ENCODE peak calls at places on chromosomes 16 and 17, in four cellular contexts. Y, M, H and O are unnamed samples.

GRCh38 chr16:27401768-27402568 is at the start of gene IL21R:
- DNase-seq in Y (peak), M (peak), H (peak), O (peak)

GRCh38 chr16:86768999-86769398 is 190.7 kb downstream of the FOXL1 start:
- DNase-seq in Y (no peak), M (peak), H (peak), O (no peak)

GRCh38 chr16:85490971-85491771 is 122.0 kb upstream of the GSE1 start:
- DNase-seq in Y (no peak), M (no peak), H (peak), O (no peak)

GRCh38 chr17:49387374-49388289 is 25.6 kb upstream of the ZNF652 start:
- DNase-seq in Y (no peak), M (no peak), H (no peak), O (no peak)

GRCh38 chr16:61146429-61146828 is 889.8 kb downstream of the CDH8 start:
- DNase-seq in Y (no peak), M (no peak), H (no peak), O (no peak)

GRCh38 chr16:75320435-75320834 is 69.0 kb upstream of the BCAR1 start:
- DNase-seq in Y (peak), M (no peak), H (no peak), O (no peak)

GRCh38 chr16:86171329-86171728 is 272.4 kb downstream of the IRF8 start:
- DNase-seq in Y (no peak), M (peak), H (peak), O (no peak)

GRCh38 chr16:77213542-77214108 is 14.4 kb downstream of the SYCE1L start:
- DNase-seq in Y (peak), M (peak), H (no peak), O (peak)

GRCh38 chr17:49074851-49075540 is 57.6 kb upstream of the B4GALNT2 start:
- DNase-seq in Y (no peak), M (no peak), H (no peak), O (no peak)

GRCh38 chr17:41559548-41559947 is 12.3 kb downstream of the KRT9 start:
- DNase-seq in Y (no peak), M (peak), H (no peak), O (no peak)

GRCh38 chr16:27847030-27847550 is 216.4 kb downstream of the GSG1L start:
- DNase-seq in Y (no peak), M (no peak), H (no peak), O (peak)

GRCh38 chr16:81473561-81473960 is 29.0 kb downstream of the CMIP start:
- DNase-seq in Y (peak), M (peak), H (no peak), O (no peak)

GRCh38 chr17:64781810-64782555 is 119.9 kb upstream of the SMURF2 start:
- DNase-seq in Y (no peak), M (no peak), H (no peak), O (no peak)

GRCh38 chr16:11869657-11870228 is 18.4 kb upstream of the RSL1D1 start:
- DNase-seq in Y (no peak), M (no peak), H (no peak), O (no peak)

GRCh38 chr16:15608398-15609285 is 34.3 kb downstream of the MARF1 start:
- DNase-seq in Y (no peak), M (peak), H (no peak), O (no peak)

GRCh38 chr17:45972531-45972930 is 26.5 kb upstream of the STH start:
- DNase-seq in Y (no peak), M (no peak), H (no peak), O (no peak)

GRCh38 chr16:2842340-2843000 is 12.4 kb downstream of the ZG16B start:
- DNase-seq in Y (peak), M (no peak), H (peak), O (no peak)

GRCh38 chr17:77433385-77434135 is 292.8 kb downstream of the SEC14L1 start:
- DNase-seq in Y (peak), M (peak), H (no peak), O (no peak)

GRCh38 chr17:63439682-63440081 is 6.4 kb downstream of the CYB561 start:
- DNase-seq in Y (no peak), M (peak), H (no peak), O (peak)

GRCh38 chr17:57597531-57598453 is 147.3 kb downstream of the CCDC182 start:
- DNase-seq in Y (peak), M (peak), H (peak), O (peak)

GRCh38 chr16:66882702-66883101 is 2.4 kb downstream of the PDP2 start:
- DNase-seq in Y (no peak), M (no peak), H (no peak), O (no peak)

GRCh38 chr16:30472328-30472942 is at the start of gene ITGAL:
- DNase-seq in Y (peak), M (no peak), H (peak), O (no peak)

GRCh38 chr16:81715358-81716196 is 63.5 kb upstream of the PLCG2 start:
- DNase-seq in Y (no peak), M (no peak), H (no peak), O (no peak)

GRCh38 chr16:89621698-89622409 is 8.4 kb downstream of the DPEP1 start:
- DNase-seq in Y (no peak), M (no peak), H (no peak), O (no peak)

GRCh38 chr16:84914273-84914672 is 94.5 kb downstream of the CRISPLD2 start:
- DNase-seq in Y (peak), M (no peak), H (no peak), O (no peak)

GRCh38 chr17:34168989-34169388 is 86.1 kb upstream of the CCL2 start:
- DNase-seq in Y (no peak), M (peak), H (no peak), O (no peak)

GRCh38 chr16:85573696-85574641 is 39.2 kb upstream of the GSE1 start:
- DNase-seq in Y (peak), M (peak), H (peak), O (no peak)

GRCh38 chr17:8312251-8312650 is 2.2 kb downstream of the ARHGEF15 start:
- DNase-seq in Y (no peak), M (no peak), H (no peak), O (no peak)

GRCh38 chr17:3535253-3535995 is 22.2 kb downstream of the TRPV3 start:
- DNase-seq in Y (peak), M (peak), H (peak), O (no peak)

GRCh38 chr17:82836823-82837357 is 2.9 kb downstream of the ZNF750 start:
- DNase-seq in Y (no peak), M (no peak), H (no peak), O (no peak)

GRCh38 chr17:40016692-40017000 is 1.4 kb downstream of the CSF3 start:
- DNase-seq in Y (no peak), M (no peak), H (no peak), O (no peak)

GRCh38 chr17:40017422-40018080 is 2.3 kb downstream of the CSF3 start:
- DNase-seq in Y (peak), M (no peak), H (no peak), O (no peak)

GRCh38 chr17:40015005-40015997 is at the start of gene CSF3:
- DNase-seq in Y (peak), M (no peak), H (no peak), O (no peak)

GRCh38 chr17:40015998-40016691 is 905 bp downstream of the CSF3 start:
- DNase-seq in Y (no peak), M (no peak), H (no peak), O (no peak)

GRCh38 chr17:40014375-40014980 is 762 bp upstream of the CSF3 start:
- DNase-seq in Y (no peak), M (no peak), H (peak), O (no peak)
- TF ChIP-seq POLR2A in Y (no peak), M (no peak), H (no peak), O (no peak)

DNA sequence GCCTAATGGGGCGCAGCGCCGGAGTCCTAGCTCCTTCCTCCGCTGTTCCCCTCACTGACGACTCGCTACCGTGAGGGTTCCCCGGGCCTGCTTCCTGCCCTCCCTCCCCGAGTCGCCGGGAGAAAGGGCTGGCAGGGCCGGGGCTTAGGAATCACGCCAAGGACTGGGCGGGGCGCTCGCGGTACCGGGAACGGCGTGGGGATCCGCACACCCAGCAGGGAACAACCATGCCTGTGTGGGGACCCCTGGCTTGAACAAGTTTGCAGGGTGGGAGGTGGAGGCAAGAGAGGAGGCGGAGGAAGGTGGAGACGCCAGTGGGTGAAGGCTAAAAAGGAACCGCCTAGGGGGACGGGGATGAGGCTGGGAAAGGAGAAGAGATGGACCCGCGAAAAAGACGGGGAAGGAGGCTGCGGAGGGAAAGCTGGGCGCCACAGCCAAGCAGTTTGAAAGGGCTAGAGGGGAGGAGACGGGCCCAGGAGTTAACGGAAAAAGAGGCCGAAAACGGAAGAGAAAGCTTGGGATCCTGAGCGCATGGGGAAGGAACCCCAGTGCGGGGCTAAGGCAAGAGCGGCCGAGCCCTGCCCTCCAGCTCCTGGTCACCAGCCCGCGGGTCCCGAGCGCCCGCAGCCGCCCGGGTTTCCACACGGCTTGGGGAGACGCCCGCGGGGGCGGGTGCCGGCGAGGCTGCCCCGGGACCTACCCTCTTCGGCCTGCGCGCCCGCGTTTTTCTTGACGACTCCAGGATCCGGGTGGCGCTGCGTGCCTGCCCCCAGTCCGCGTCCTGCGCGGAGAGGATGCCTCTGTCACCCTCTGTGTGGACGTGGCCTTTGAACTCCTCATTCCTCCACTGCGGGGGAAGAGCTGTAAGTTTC is 1.3 kb upstream of the CDH11 start:
- DNase-seq in Y (peak), M (peak), H (no peak), O (no peak)
- TF ChIP-seq POLR2A in Y (no peak), M (peak), H (peak), O (peak)

DNA sequence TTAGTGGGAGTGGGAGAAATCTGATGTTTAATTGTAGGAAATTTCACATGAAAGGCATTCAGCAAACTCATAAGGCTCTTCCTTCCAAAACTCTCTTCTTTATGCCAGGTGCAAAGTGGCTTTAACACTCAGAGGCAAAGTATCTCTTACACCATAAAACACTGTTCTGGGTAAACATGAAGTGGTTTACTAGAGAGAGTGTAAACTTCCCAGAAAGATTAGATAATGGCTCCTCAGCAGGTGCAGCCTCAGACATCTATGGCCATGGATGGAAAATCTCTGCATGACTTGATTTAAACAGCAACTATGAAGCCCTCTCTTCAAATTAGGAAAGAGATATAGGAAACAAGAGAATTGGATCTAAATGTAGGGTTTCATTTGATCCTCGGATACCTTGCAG is 583.1 kb upstream of the SALL1 start:
- DNase-seq in Y (no peak), M (no peak), H (no peak), O (no peak)
- TF ChIP-seq POLR2A in Y (no peak), M (no peak), H (no peak), O (no peak)

GRCh38 chr16:522320-523096 is 5.0 kb upstream of the CAPN15 start:
- DNase-seq in Y (no peak), M (no peak), H (no peak), O (no peak)
- TF ChIP-seq POLR2A in Y (no peak), M (no peak), H (no peak), O (no peak)

GRCh38 chr17:70313450-70313849 is 144.1 kb downstream of the KCNJ2 start:
- DNase-seq in Y (no peak), M (peak), H (no peak), O (no peak)

GRCh38 chr17:70313031-70313430 is 143.7 kb downstream of the KCNJ2 start:
- DNase-seq in Y (no peak), M (peak), H (no peak), O (no peak)

GRCh38 chr17:70310251-70310672 is 140.9 kb downstream of the KCNJ2 start:
- DNase-seq in Y (peak), M (no peak), H (no peak), O (no peak)

GRCh38 chr17:70307430-70307829 is 138.1 kb downstream of the KCNJ2 start:
- DNase-seq in Y (peak), M (peak), H (no peak), O (no peak)

DNA sequence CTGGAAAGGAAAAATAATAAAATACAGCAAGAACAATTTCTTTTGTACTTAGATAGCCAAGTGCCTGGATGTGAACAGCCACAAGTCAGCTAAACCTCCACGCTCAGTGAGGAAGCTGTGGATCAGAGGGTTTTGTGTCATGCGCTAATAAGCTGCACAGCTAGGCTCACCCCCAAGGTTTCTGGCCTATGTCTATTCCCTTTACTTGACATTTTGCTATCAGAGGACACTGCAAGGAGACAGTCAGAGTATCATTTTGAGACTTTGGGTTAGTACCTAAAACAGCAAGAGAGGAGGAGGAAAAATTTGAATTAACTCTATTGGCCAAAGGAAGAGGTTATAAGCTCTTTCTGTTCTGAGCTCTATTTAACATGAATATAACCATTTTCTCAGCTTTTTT is 139.3 kb downstream of the KCNJ2 start:
- DNase-seq in Y (no peak), M (no peak), H (no peak), O (no peak)
- TF ChIP-seq POLR2A in Y (no peak), M (no peak), H (no peak), O (no peak)

DNA sequence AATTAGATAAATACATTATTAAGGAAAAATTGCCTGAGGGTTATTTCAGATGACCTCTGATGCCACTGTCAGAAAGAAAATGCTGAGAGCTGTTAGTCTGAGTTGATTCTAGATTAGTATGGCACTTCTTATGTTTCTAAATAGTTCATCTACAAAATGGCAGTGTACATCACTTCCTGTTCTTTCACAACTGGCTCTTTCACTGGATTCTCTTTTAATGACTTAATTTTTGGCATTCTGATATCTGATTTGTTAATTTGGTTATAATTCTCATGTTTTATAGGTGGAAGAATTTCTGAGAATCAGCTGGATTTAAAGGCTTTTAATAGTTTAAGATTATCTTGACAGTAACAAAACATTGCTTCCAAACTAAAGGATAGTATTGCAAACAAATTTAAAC is 3.3 kb downstream of the TAOK1 start:
- DNase-seq in Y (no peak), M (peak), H (no peak), O (no peak)
- TF ChIP-seq POLR2A in Y (no peak), M (no peak), H (no peak), O (no peak)

GRCh38 chr17:30095507-30096244 is 20.9 kb upstream of the NSRP1 start:
- DNase-seq in Y (no peak), M (peak), H (peak), O (peak)
- TF ChIP-seq POLR2A in Y (no peak), M (no peak), H (no peak), O (no peak)

GRCh38 chr16:50697881-50698767 is 4.7 kb downstream of the NOD2 start:
- DNase-seq in Y (peak), M (peak), H (peak), O (no peak)
- TF ChIP-seq POLR2A in Y (no peak), M (no peak), H (no peak), O (no peak)